ENCODE peak calls at places on chromosomes 1 and 21, in seven cellular contexts. A is fibroblast of mammary gland, T is HFF-Myc, Q is GM13977, U is lower lobe of right lung, C is nephron progenitor cell, Y is lower leg skin. L is an unnamed sample.

GRCh38 chr1:31668303-31668883 is 23.7 kb upstream of the PEF1 start:
- DNase-seq in U (no peak), T (no peak), C (no peak), A (no peak), Q (no peak), Y (no peak), L (no peak)

GRCh38 chr1:40252601-40253000 is 4.9 kb downstream of the TMCO2 start:
- DNase-seq in Q (no peak), Y (no peak), U (no peak), C (no peak), T (no peak), A (no peak), L (no peak)

GRCh38 chr1:111789666-111790316 is 34.1 kb downstream of the DDX20 start:
- DNase-seq in Q (no peak), C (no peak), T (peak), A (peak), U (no peak), Y (no peak), L (no peak)

GRCh38 chr1:110945626-110946025 is 18.1 kb downstream of the LRIF1 start:
- DNase-seq in Y (no peak), A (no peak), C (no peak), Q (no peak), U (no peak), T (no peak), L (no peak)

GRCh38 chr1:231162300-231162969 is 577 bp downstream of the TRIM67 start:
- DNase-seq in T (no peak), U (peak), C (peak), A (peak), Q (peak), Y (no peak), L (no peak)

GRCh38 chr21:25005388-25005787 is 601.9 kb downstream of the MRPL39 start:
- DNase-seq in Q (no peak), A (peak), U (no peak), T (no peak), Y (no peak), C (no peak), L (no peak)

GRCh38 chr1:27598288-27598687 is 5.7 kb downstream of the AHDC1 start:
- DNase-seq in Q (no peak), U (no peak), Y (no peak), C (peak), T (no peak), A (no peak), L (no peak)

GRCh38 chr21:46115441-46116188 is 17.7 kb downstream of the COL6A2 start:
- DNase-seq in C (no peak), U (peak), Y (peak), T (no peak), A (peak), Q (no peak), L (peak)

GRCh38 chr1:84708031-84708430 is 17.8 kb upstream of the SSX2IP start:
- DNase-seq in T (no peak), Y (no peak), A (no peak), U (no peak), C (no peak), Q (no peak), L (no peak)

GRCh38 chr21:35697321-35697808 is 363.0 kb downstream of the SETD4 start:
- DNase-seq in T (peak), Q (no peak), U (peak), Y (peak), A (peak), C (no peak), L (no peak)

GRCh38 chr1:61224609-61225008 is 142.2 kb downstream of the NFIA start:
- DNase-seq in Y (no peak), Q (no peak), C (no peak), T (no peak), U (no peak), A (no peak), L (no peak)

GRCh38 chr1:17887646-17888395 is 132.7 kb downstream of the ACTL8 start:
- DNase-seq in C (no peak), A (no peak), T (no peak), Y (peak), U (no peak), Q (no peak), L (peak)

GRCh38 chr1:173134029-173134428 is 73.1 kb downstream of the TNFSF4 start:
- DNase-seq in C (no peak), Y (no peak), U (no peak), T (no peak), Q (no peak), A (peak), L (no peak)

GRCh38 chr21:29407571-29407970 is 108.8 kb downstream of the BACH1 start:
- DNase-seq in C (no peak), A (no peak), Q (no peak), T (no peak), Y (no peak), U (no peak), L (no peak)

GRCh38 chr21:46347791-46348381 is 23.9 kb downstream of the PCNT start:
- DNase-seq in T (no peak), Y (no peak), C (no peak), U (no peak), A (peak), Q (no peak), L (no peak)

GRCh38 chr1:75125161-75125681 is 9.0 kb upstream of the LHX8 start:
- DNase-seq in Q (no peak), U (no peak), C (no peak), T (no peak), A (no peak), Y (peak), L (peak)

GRCh38 chr1:39158330-39159086 is 46.0 kb upstream of the MACF1 start:
- DNase-seq in U (peak), Q (no peak), T (no peak), C (peak), Y (no peak), A (no peak), L (no peak)

GRCh38 chr1:234342749-234343148 is 30.5 kb upstream of the COA6 start:
- DNase-seq in A (no peak), T (no peak), U (no peak), Y (no peak), C (no peak), Q (no peak), L (no peak)

GRCh38 chr1:21927531-21928237 is 9.4 kb downstream of the HSPG2 start:
- DNase-seq in U (no peak), Q (no peak), A (peak), C (no peak), Y (no peak), T (no peak), L (no peak)

GRCh38 chr1:228445524-228445866 is 28.8 kb upstream of the TRIM17 start:
- DNase-seq in Y (peak), T (no peak), C (no peak), A (no peak), U (no peak), Q (no peak), L (no peak)

GRCh38 chr1:181126289-181126688 is 37.8 kb downstream of the IER5 start:
- DNase-seq in Q (no peak), U (no peak), C (no peak), Y (no peak), T (no peak), A (no peak), L (no peak)

GRCh38 chr1:54774820-54775498 is 10.6 kb upstream of the PARS2 start:
- DNase-seq in A (peak), U (no peak), Y (no peak), Q (no peak), T (no peak), C (peak), L (no peak)

GRCh38 chr21:36355071-36355680 is 30.0 kb upstream of the CHAF1B start:
- DNase-seq in C (no peak), U (no peak), Q (no peak), T (no peak), Y (no peak), A (no peak), L (no peak)

GRCh38 chr1:12436817-12437599 is 181.0 kb downstream of the DHRS3 start:
- DNase-seq in Q (no peak), U (no peak), T (no peak), A (peak), C (no peak), Y (no peak), L (no peak)

GRCh38 chr1:65979145-65979544 is 186.4 kb downstream of the PDE4B start:
- DNase-seq in A (peak), Q (no peak), U (no peak), Y (no peak), T (no peak), C (no peak), L (no peak)

GRCh38 chr1:176745945-176746344 is 283.0 kb downstream of the PAPPA2 start:
- DNase-seq in A (peak), U (no peak), T (no peak), C (no peak), Q (no peak), Y (no peak), L (no peak)

GRCh38 chr1:32871364-32872188 is 864 bp upstream of the FNDC5 start:
- DNase-seq in T (no peak), C (no peak), A (peak), Y (peak), Q (peak), U (no peak), L (no peak)

GRCh38 chr1:109630081-109630880 is 10.6 kb downstream of the AMPD2 start:
- DNase-seq in T (no peak), U (no peak), C (peak), A (no peak), Y (peak), Q (no peak), L (no peak)

DNA sequence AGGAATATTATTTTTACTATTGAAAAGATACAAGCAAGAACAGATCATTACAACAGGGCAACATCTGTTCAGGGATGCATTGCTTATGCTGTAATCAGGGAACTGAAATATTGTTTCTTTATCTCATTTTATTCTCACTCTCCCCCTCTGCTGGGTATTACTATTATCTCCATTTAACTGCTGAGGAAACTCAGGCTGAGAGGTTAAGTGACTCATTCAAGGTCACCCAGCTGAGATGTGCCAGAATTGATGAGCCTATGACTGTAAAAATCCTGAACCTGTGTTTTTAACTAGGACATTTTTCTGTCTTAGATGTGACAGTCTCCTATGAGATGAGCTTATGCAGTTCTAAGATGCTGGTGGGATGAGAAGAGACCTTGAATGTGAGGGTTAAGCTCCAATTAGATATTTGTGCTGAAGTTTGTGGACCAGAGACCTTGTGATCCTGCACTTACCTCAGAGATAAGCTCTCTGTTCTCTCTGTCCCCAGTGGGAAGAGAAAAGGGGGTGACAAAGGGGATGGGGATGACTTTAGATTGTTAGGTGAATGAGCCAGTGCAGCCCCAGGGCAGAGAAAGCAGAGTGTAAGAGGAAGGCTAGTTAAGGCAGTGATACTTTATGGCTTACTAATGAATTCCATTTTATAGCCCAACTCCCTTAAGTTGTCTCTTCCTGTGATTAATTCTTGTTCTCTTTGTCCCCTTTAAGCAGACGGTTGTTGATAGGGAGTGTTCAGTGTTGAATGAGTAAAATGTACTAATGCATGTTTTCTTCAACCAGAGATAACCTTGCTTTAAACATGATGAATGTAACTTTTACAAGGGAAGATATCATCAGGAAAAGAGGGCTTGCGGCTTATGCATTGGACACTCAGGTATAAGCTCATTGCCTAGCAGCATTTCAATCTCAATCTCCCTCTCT is 111.4 kb downstream of the HLX start:
- DNase-seq in Q (no peak), A (peak), U (no peak), Y (no peak), T (peak), C (no peak), L (no peak)
- TF ChIP-seq CTCF in Q (no peak), A (peak), U (no peak), Y (no peak), T (peak), C (no peak), L (no peak)

GRCh38 chr1:92306020-92306419 is 7.2 kb downstream of the RPAP2 start:
- DNase-seq in C (no peak), Q (no peak), T (no peak), A (no peak), Y (no peak), U (no peak), L (no peak)

GRCh38 chr1:92307980-92308379 is 9.1 kb downstream of the RPAP2 start:
- DNase-seq in A (no peak), Q (no peak), U (no peak), T (no peak), C (no peak), Y (no peak), L (no peak)

GRCh38 chr1:92314024-92314423 is 15.2 kb downstream of the RPAP2 start:
- DNase-seq in U (no peak), A (no peak), Q (no peak), T (no peak), C (no peak), Y (no peak), L (no peak)

GRCh38 chr1:92315766-92316413 is 17.0 kb downstream of the RPAP2 start:
- DNase-seq in C (no peak), U (no peak), Y (no peak), Q (no peak), T (no peak), A (no peak), L (no peak)

GRCh38 chr1:92310185-92310597 is 11.3 kb downstream of the RPAP2 start:
- DNase-seq in U (no peak), A (peak), Q (peak), T (no peak), Y (no peak), C (no peak), L (no peak)
- TF ChIP-seq CTCF in U (peak), A (peak), Q (peak), T (peak), Y (no peak), C (peak), L (peak)

DNA sequence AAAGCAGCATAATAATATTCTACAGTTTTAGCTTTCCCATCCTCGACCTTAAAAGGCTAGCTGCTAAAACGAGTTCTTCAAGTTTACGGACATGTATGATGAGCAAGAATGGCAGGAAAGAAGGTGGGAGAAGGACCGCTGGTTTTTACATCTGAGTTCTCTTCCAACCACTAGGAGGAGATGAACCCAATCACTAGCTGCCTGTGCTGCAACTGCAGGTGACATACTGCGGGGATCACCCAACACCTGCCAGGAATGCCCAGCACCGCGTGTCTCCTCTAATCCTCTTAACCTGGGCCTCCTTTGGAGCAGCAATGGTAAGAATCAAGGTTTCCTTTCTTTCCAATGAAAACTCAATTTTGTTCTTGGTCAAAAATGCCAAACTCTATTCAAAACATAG is 23.5 kb downstream of the TOR3A start:
- DNase-seq in Y (no peak), A (no peak), U (no peak), T (no peak), Q (no peak), C (no peak), L (no peak)
- TF ChIP-seq CTCF in Y (no peak), A (peak), U (peak), T (peak), Q (peak), C (no peak), L (no peak)

GRCh38 chr1:240092301-240093119 is 827 bp downstream of the FMN2 start:
- DNase-seq in U (no peak), C (peak), Q (peak), Y (no peak), T (no peak), A (peak), L (no peak)
- TF ChIP-seq CTCF in U (peak), C (no peak), Q (no peak), Y (no peak), T (peak), A (no peak), L (no peak)

GRCh38 chr1:63068626-63069025 is 253.7 kb upstream of the FOXD3 start:
- DNase-seq in A (peak), Q (no peak), U (no peak), Y (no peak), C (no peak), T (no peak), L (no peak)

GRCh38 chr1:63069214-63069613 is 253.2 kb upstream of the FOXD3 start:
- DNase-seq in A (no peak), U (no peak), C (no peak), Q (no peak), Y (no peak), T (no peak), L (no peak)

GRCh38 chr1:63064135-63064534 is 258.2 kb upstream of the FOXD3 start:
- DNase-seq in Q (no peak), T (no peak), U (no peak), C (no peak), Y (no peak), A (no peak), L (no peak)

DNA sequence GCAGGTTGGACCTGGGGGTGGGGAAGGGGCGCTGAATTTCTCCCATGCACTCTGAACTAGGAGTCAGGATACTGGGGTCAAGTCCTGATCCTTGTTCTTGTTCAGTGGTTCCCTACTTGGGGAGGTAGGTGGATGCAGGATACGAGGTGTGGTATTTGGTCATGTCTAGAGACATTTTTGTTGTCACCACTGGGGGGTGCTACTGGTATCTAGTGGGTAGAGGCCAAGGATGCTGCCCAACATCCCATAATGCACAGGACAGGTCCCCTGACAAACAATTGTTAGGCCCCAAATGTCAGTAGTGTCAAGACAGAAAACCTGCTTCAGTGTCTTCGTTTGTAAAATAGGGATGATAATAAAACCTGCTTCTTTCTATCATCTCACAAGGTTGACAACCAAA is 259.0 kb upstream of the FOXD3 start:
- DNase-seq in U (no peak), A (no peak), T (no peak), Y (no peak), Q (no peak), C (no peak), L (no peak)
- TF ChIP-seq CTCF in U (no peak), A (peak), T (no peak), Y (no peak), Q (peak), C (no peak), L (no peak)

GRCh38 chr21:15895142-15896106 is 165.6 kb downstream of the USP25 start:
- DNase-seq in T (no peak), Q (no peak), Y (peak), C (no peak), U (no peak), A (peak), L (no peak)

GRCh38 chr21:15896501-15896900 is 166.7 kb downstream of the USP25 start:
- DNase-seq in Y (no peak), Q (no peak), A (no peak), U (no peak), C (no peak), T (no peak), L (no peak)

GRCh38 chr21:15893902-15894301 is 164.1 kb downstream of the USP25 start:
- DNase-seq in Q (no peak), T (no peak), A (no peak), C (no peak), U (no peak), Y (no peak), L (no peak)

DNA sequence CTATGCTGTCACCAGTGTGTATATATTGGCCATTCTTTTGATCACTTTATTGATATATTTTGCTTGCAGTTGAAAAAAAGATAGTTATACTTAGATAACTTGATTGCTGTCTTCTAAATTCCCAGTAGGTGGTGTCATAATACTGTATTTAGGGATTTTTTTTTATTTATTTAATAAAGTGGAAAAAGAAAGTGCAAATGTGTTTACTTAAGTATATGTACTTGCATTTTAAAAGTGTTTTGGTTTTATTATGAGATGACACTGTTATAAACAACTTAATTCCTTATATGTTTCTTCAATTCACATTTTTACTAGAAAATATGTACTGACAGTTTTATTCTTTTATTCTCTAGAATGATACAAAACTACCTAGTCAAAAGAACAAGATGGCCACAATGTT is 164.8 kb downstream of the USP25 start:
- DNase-seq in U (no peak), Y (no peak), Q (no peak), C (no peak), T (no peak), A (peak), L (no peak)
- TF ChIP-seq CTCF in U (no peak), Y (no peak), Q (no peak), C (peak), T (peak), A (peak), L (peak)

DNA sequence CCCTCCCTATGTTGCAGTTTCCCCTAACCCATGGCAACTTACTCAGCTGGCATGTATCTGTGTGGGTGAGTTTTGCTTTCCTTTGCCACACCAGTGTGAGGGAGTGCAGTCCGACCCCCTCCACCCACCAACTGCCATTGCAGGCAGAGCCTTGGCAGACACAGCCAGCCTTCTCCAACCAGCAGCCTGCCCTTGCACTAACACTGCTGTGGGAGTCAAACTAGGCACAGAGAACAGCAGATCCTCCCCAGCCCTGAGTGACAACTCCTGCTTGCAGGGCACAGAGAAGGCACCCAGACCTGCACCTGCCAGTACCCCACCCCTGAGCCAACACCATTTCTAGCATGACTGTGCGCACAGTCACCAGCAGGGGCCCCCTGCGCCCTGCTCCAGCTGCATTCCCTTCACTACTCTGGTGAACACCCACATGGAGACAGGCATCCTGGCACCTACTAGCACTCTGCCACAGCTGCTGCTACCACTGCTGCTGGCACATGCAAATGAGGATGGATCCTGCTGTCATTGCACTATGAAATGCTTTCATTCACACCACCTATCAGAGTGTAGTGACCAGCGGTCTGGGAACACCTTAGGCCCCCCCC is 98.4 kb downstream of the MAGI3 start:
- DNase-seq in U (no peak), A (no peak), Y (peak), C (no peak), Q (no peak), T (no peak), L (no peak)
- TF ChIP-seq CTCF in U (no peak), A (no peak), Y (no peak), C (no peak), Q (no peak), T (peak), L (no peak)

GRCh38 chr1:48450505-48450904 is 21.5 kb downstream of the SPATA6 start:
- DNase-seq in U (no peak), T (no peak), C (no peak), Q (no peak), Y (no peak), A (no peak), L (no peak)
- TF ChIP-seq CTCF in U (peak), T (no peak), C (no peak), Q (no peak), Y (no peak), A (peak), L (no peak)

GRCh38 chr1:155983191-155984023 is 5.1 kb upstream of the ARHGEF2 start:
- DNase-seq in U (no peak), C (no peak), T (peak), Q (no peak), A (peak), Y (peak), L (no peak)
- TF ChIP-seq CTCF in U (no peak), C (no peak), T (no peak), Q (peak), A (peak), Y (no peak), L (no peak)

L was measured in spleen.